ENCODE peak calls at places on chromosome X, in six cellular contexts. One of them, this sample, is unnamed. For H3K4me1 and H3K27me3, the result is how much of the 10 kb centered on the place peaks cover.

GRCh38 chrX:100606753-100607152 is 22.0 kb downstream of the TNMD start:
- DNase-seq in suprapubic skin: no peak
- DNase-seq in esophagus muscularis mucosa: no peak
- DNase-seq in ovary: no peak
- DNase-seq in sigmoid colon: no peak
- DNase-seq in K562: no peak
- DNase-seq in this sample: no peak

GRCh38 chrX:139924069-139924695 is 8.7 kb downstream of the ATP11C start:
- DNase-seq in esophagus muscularis mucosa: no peak
- DNase-seq in ovary: no peak
- DNase-seq in suprapubic skin: no peak
- DNase-seq in K562: no peak
- DNase-seq in sigmoid colon: no peak
- DNase-seq in this sample: no peak

GRCh38 chrX:38365939-38366338 is 13.5 kb downstream of the OTC start:
- DNase-seq in sigmoid colon: no peak
- DNase-seq in suprapubic skin: no peak
- DNase-seq in ovary: no peak
- DNase-seq in K562: no peak
- DNase-seq in esophagus muscularis mucosa: no peak
- DNase-seq in this sample: no peak

GRCh38 chrX:16160729-16161128 is 6.6 kb upstream of the MAGEB17 start:
- DNase-seq in suprapubic skin: no peak
- DNase-seq in sigmoid colon: no peak
- DNase-seq in ovary: no peak
- DNase-seq in K562: no peak
- DNase-seq in esophagus muscularis mucosa: no peak
- DNase-seq in this sample: no peak

GRCh38 chrX:106007815-106008214 is 30.7 kb downstream of the SERPINA7 start:
- DNase-seq in K562: no peak
- DNase-seq in suprapubic skin: no peak
- DNase-seq in ovary: no peak
- DNase-seq in sigmoid colon: no peak
- DNase-seq in esophagus muscularis mucosa: no peak
- DNase-seq in this sample: no peak

GRCh38 chrX:138519296-138519695 is 192.2 kb downstream of the FGF13 start:
- DNase-seq in ovary: no peak
- DNase-seq in suprapubic skin: no peak
- DNase-seq in esophagus muscularis mucosa: no peak
- DNase-seq in sigmoid colon: no peak
- DNase-seq in K562: no peak
- DNase-seq in this sample: no peak

GRCh38 chrX:302975-303374 is 15.6 kb downstream of the GTPBP6 start:
- DNase-seq in esophagus muscularis mucosa: no peak
- DNase-seq in K562: no peak
- DNase-seq in ovary: no peak
- DNase-seq in sigmoid colon: no peak
- DNase-seq in suprapubic skin: no peak
- DNase-seq in this sample: no peak

GRCh38 chrX:28177202-28177601 is 196.0 kb upstream of the DCAF8L1 start:
- DNase-seq in ovary: no peak
- DNase-seq in suprapubic skin: no peak
- DNase-seq in K562: no peak
- DNase-seq in esophagus muscularis mucosa: no peak
- DNase-seq in sigmoid colon: no peak
- DNase-seq in this sample: peak

GRCh38 chrX:45748443-45748842 is 547.8 kb upstream of the DIPK2B start:
- DNase-seq in ovary: no peak
- DNase-seq in esophagus muscularis mucosa: no peak
- DNase-seq in sigmoid colon: no peak
- DNase-seq in K562: no peak
- DNase-seq in suprapubic skin: no peak
- DNase-seq in this sample: no peak

GRCh38 chrX:153556767-153557166 is 39.3 kb downstream of the ATP2B3 start:
- DNase-seq in suprapubic skin: no peak
- DNase-seq in sigmoid colon: no peak
- DNase-seq in esophagus muscularis mucosa: no peak
- DNase-seq in K562: no peak
- DNase-seq in ovary: no peak
- DNase-seq in this sample: no peak

GRCh38 chrX:100217547-100217946 is 192.5 kb downstream of the PCDH19 start:
- DNase-seq in esophagus muscularis mucosa: no peak
- DNase-seq in sigmoid colon: no peak
- DNase-seq in K562: no peak
- DNase-seq in ovary: no peak
- DNase-seq in suprapubic skin: no peak
- DNase-seq in this sample: no peak

GRCh38 chrX:134171661-134172587 is 65.1 kb upstream of the CCDC160 start:
- DNase-seq in K562: no peak
- DNase-seq in sigmoid colon: no peak
- DNase-seq in ovary: peak
- DNase-seq in suprapubic skin: no peak
- DNase-seq in esophagus muscularis mucosa: no peak
- DNase-seq in this sample: peak

GRCh38 chrX:44035576-44035975 is 62.4 kb upstream of the NDP start:
- DNase-seq in esophagus muscularis mucosa: no peak
- DNase-seq in suprapubic skin: no peak
- DNase-seq in ovary: no peak
- DNase-seq in K562: no peak
- DNase-seq in sigmoid colon: no peak
- DNase-seq in this sample: no peak

GRCh38 chrX:134875679-134876078 is 115.1 kb upstream of the SMIM10 start:
- DNase-seq in K562: no peak
- DNase-seq in ovary: no peak
- DNase-seq in suprapubic skin: no peak
- DNase-seq in sigmoid colon: no peak
- DNase-seq in esophagus muscularis mucosa: no peak
- DNase-seq in this sample: no peak

GRCh38 chrX:54484666-54485065 is 11.4 kb downstream of the FGD1 start:
- DNase-seq in suprapubic skin: no peak
- DNase-seq in sigmoid colon: no peak
- DNase-seq in K562: no peak
- DNase-seq in ovary: no peak
- DNase-seq in esophagus muscularis mucosa: no peak
- DNase-seq in this sample: no peak

GRCh38 chrX:149937881-149938426 is 337 bp downstream of the EOLA2 start:
- DNase-seq in suprapubic skin: peak
- DNase-seq in esophagus muscularis mucosa: no peak
- DNase-seq in ovary: peak
- DNase-seq in sigmoid colon: peak
- DNase-seq in K562: no peak
- DNase-seq in this sample: peak

DNA sequence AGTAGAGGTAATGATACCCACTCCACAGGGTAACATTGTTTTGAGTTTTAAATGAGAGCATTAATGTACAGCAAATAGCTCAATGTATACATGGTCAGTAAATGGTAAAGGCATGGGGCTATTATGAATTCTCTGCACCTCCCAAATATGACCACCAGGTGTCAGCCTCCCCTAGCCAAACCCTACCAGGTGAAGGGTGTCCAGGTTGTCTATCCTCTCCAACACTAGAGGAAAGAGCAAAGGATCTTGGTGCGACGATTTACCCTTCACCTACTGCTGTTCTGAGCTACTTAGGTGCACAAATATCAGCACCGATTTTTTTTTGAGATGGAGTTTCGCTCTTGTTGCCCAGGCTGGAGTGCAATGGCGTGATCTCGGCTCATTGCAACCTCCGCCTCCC is 26.5 kb upstream of the XIAP start:
- DNase-seq in esophagus muscularis mucosa: no peak
- DNase-seq in sigmoid colon: peak
- DNase-seq in ovary: peak
- DNase-seq in K562: peak
- DNase-seq in suprapubic skin: no peak
- DNase-seq in this sample: peak
- H3K4me1 ChIP-seq in esophagus muscularis mucosa: under half
- H3K4me1 ChIP-seq in sigmoid colon: under half
- H3K4me1 ChIP-seq in ovary: under half
- H3K4me1 ChIP-seq in K562: under half
- H3K4me1 ChIP-seq in suprapubic skin: under half
- H3K4me1 ChIP-seq in this sample: under half

GRCh38 chrX:136261316-136261715 is 10.1 kb upstream of the MAP7D3 start:
- DNase-seq in ovary: no peak
- DNase-seq in esophagus muscularis mucosa: no peak
- DNase-seq in sigmoid colon: no peak
- DNase-seq in K562: no peak
- DNase-seq in suprapubic skin: no peak
- DNase-seq in this sample: no peak

GRCh38 chrX:136260801-136261200 is 9.6 kb upstream of the MAP7D3 start:
- DNase-seq in ovary: no peak
- DNase-seq in suprapubic skin: no peak
- DNase-seq in sigmoid colon: no peak
- DNase-seq in esophagus muscularis mucosa: no peak
- DNase-seq in K562: no peak
- DNase-seq in this sample: no peak

GRCh38 chrX:136259543-136259942 is 8.3 kb upstream of the MAP7D3 start:
- DNase-seq in sigmoid colon: no peak
- DNase-seq in K562: no peak
- DNase-seq in ovary: peak
- DNase-seq in esophagus muscularis mucosa: no peak
- DNase-seq in suprapubic skin: no peak
- DNase-seq in this sample: no peak

GRCh38 chrX:136262241-136262640 is 11.0 kb upstream of the MAP7D3 start:
- DNase-seq in esophagus muscularis mucosa: no peak
- DNase-seq in ovary: peak
- DNase-seq in sigmoid colon: no peak
- DNase-seq in suprapubic skin: no peak
- DNase-seq in K562: no peak
- DNase-seq in this sample: no peak

DNA sequence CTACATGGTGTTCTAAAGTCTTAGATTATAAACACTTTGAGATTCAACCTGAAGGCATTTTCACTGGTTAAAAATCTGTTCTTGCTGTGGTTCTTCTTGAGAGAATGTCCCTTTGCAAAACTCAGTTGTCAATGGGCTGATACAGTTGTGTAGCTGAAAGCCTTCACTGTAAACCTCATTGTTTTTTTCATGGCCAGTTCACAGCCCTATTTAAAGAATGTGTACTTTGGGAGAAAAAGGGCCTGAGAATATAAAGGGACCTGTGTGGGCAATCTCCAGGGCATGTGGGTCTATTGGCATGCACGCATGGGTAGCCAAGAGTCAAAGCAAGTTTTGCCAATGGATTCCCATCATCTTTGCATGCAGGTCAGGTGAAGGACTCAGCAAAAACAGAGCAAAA is 7.8 kb upstream of the MAP7D3 start:
- DNase-seq in suprapubic skin: no peak
- DNase-seq in esophagus muscularis mucosa: no peak
- DNase-seq in sigmoid colon: no peak
- DNase-seq in ovary: no peak
- DNase-seq in K562: no peak
- DNase-seq in this sample: peak
- H3K27me3 ChIP-seq in suprapubic skin: under half
- H3K27me3 ChIP-seq in esophagus muscularis mucosa: under half
- H3K27me3 ChIP-seq in sigmoid colon: under half
- H3K27me3 ChIP-seq in ovary: under half
- H3K27me3 ChIP-seq in K562: under half
- H3K27me3 ChIP-seq in this sample: under half

GRCh38 chrX:107724653-107725052 is 50.9 kb downstream of the TSC22D3 start:
- DNase-seq in ovary: no peak
- DNase-seq in esophagus muscularis mucosa: no peak
- DNase-seq in K562: no peak
- DNase-seq in sigmoid colon: no peak
- DNase-seq in suprapubic skin: no peak
- DNase-seq in this sample: no peak

GRCh38 chrX:107728342-107729099 is 47.1 kb downstream of the TSC22D3 start:
- DNase-seq in ovary: no peak
- DNase-seq in K562: no peak
- DNase-seq in suprapubic skin: no peak
- DNase-seq in esophagus muscularis mucosa: no peak
- DNase-seq in sigmoid colon: no peak
- DNase-seq in this sample: no peak

GRCh38 chrX:107725761-107726555 is 49.6 kb downstream of the TSC22D3 start:
- DNase-seq in sigmoid colon: no peak
- DNase-seq in suprapubic skin: no peak
- DNase-seq in K562: no peak
- DNase-seq in ovary: peak
- DNase-seq in esophagus muscularis mucosa: no peak
- DNase-seq in this sample: peak

GRCh38 chrX:107729558-107730297 is 45.9 kb downstream of the TSC22D3 start:
- DNase-seq in esophagus muscularis mucosa: no peak
- DNase-seq in sigmoid colon: no peak
- DNase-seq in K562: no peak
- DNase-seq in suprapubic skin: no peak
- DNase-seq in ovary: peak
- DNase-seq in this sample: peak

DNA sequence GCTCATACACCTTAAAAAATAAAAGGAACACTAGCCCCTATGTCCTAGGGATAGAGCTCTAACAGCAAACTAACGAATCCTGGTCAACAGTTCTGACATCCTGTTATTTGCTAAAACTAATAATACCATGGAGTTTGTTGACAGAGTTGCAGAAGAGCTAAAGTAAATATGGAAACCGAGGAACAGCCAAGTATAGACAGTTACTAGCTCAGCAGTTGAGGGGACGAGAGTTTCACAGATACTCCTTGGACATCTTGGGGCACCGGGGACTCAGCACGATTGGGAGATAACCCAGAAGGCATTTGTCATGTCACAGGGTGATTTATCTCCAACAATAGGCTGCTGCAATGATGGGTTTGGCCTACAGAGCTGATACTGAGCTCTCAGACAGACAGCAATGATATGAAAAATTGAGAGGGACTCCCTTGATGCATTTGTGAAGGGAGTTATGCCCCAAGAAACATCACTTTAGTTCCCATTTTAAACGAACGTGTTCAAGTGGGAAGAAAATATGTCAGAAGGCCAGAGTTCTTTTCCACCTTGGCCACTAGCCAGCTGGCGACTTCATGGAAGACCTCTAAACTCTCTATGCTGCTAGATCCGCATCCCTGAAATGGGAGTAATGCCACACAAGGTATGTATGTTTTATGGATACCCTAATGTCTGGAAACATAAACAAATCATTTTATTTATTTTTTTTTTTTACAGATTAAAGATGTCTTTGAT is 48.6 kb downstream of the TSC22D3 start:
- DNase-seq in K562: peak
- DNase-seq in ovary: peak
- DNase-seq in sigmoid colon: no peak
- DNase-seq in suprapubic skin: no peak
- DNase-seq in esophagus muscularis mucosa: no peak
- DNase-seq in this sample: peak
- TF ChIP-seq POLR2A in K562: no peak
- TF ChIP-seq POLR2A in ovary: no peak
- TF ChIP-seq POLR2A in sigmoid colon: no peak
- TF ChIP-seq POLR2A in suprapubic skin: no peak
- TF ChIP-seq POLR2A in esophagus muscularis mucosa: no peak
- TF ChIP-seq POLR2A in this sample: no peak

GRCh38 chrX:20974326-20974725 is 399.9 kb upstream of the CNKSR2 start:
- DNase-seq in sigmoid colon: no peak
- DNase-seq in suprapubic skin: no peak
- DNase-seq in ovary: no peak
- DNase-seq in K562: no peak
- DNase-seq in esophagus muscularis mucosa: no peak
- DNase-seq in this sample: no peak
- H3K4me1 ChIP-seq in sigmoid colon: under half
- H3K4me1 ChIP-seq in suprapubic skin: under half
- H3K4me1 ChIP-seq in ovary: under half
- H3K4me1 ChIP-seq in K562: under half
- H3K4me1 ChIP-seq in esophagus muscularis mucosa: under half
- H3K4me1 ChIP-seq in this sample: under half

GRCh38 chrX:112083624-112084326 is 1.2 kb upstream of the TRPC5 start:
- DNase-seq in esophagus muscularis mucosa: no peak
- DNase-seq in suprapubic skin: no peak
- DNase-seq in K562: no peak
- DNase-seq in sigmoid colon: no peak
- DNase-seq in ovary: no peak
- DNase-seq in this sample: peak
- H3K27me3 ChIP-seq in esophagus muscularis mucosa: under half
- H3K27me3 ChIP-seq in suprapubic skin: under half
- H3K27me3 ChIP-seq in K562: under half
- H3K27me3 ChIP-seq in sigmoid colon: under half
- H3K27me3 ChIP-seq in ovary: under half
- H3K27me3 ChIP-seq in this sample: under half

GRCh38 chrX:48539345-48540014 is at the start of gene TBC1D25:
- DNase-seq in ovary: peak
- DNase-seq in sigmoid colon: peak
- DNase-seq in esophagus muscularis mucosa: peak
- DNase-seq in suprapubic skin: peak
- DNase-seq in K562: peak
- DNase-seq in this sample: peak
- TF ChIP-seq POLR2A in ovary: no peak
- TF ChIP-seq POLR2A in sigmoid colon: peak
- TF ChIP-seq POLR2A in esophagus muscularis mucosa: peak
- TF ChIP-seq POLR2A in suprapubic skin: peak
- TF ChIP-seq POLR2A in K562: peak
- TF ChIP-seq POLR2A in this sample: no peak